ENCODE peak calls at places on chromosomes 3 and 15, in four cellular contexts. F, M, H and X are unnamed samples.

GRCh38 chr3:40899286-40899712 is 300.0 kb upstream of the CTNNB1 start:
- DNase-seq in F (peak; percentile 11), M (no peak), H (no peak), X (peak; percentile 89)

GRCh38 chr3:122697952-122698625 is 17.4 kb downstream of the PARP14 start:
- DNase-seq in F (no peak), M (no peak), H (no peak), X (peak; percentile 54)

GRCh38 chr3:120496278-120496975 is 45.6 kb upstream of the FSTL1 start:
- DNase-seq in F (peak; percentile 15), M (no peak), H (no peak), X (peak; percentile 89)

GRCh38 chr3:111895079-111895478 is 36.0 kb downstream of the PHLDB2 start:
- DNase-seq in F (peak; percentile 47), M (no peak), H (no peak), X (no peak)

GRCh38 chr3:20575153-20575552 is 389.1 kb upstream of the SGO1 start:
- DNase-seq in F (no peak), M (no peak), H (no peak), X (peak; percentile 53)

GRCh38 chr3:13975686-13976085 is 95.8 kb upstream of the WNT7A start:
- DNase-seq in F (no peak), M (no peak), H (no peak), X (no peak)

GRCh38 chr15:89129123-89129815 is 41.0 kb downstream of the ABHD2 start:
- DNase-seq in F (peak; percentile 68), M (peak; percentile 76), H (peak; percentile 74), X (no peak)

GRCh38 chr3:102089904-102090492 is 240.7 kb downstream of the NFKBIZ start:
- DNase-seq in F (peak; percentile 20), M (no peak), H (no peak), X (peak; percentile 43)

GRCh38 chr15:63764124-63764827 is 69.5 kb downstream of the HERC1 start:
- DNase-seq in F (no peak), M (no peak), H (no peak), X (no peak)

GRCh38 chr3:13110678-13111116 is 37.5 kb upstream of the IQSEC1 start:
- DNase-seq in F (no peak), M (no peak), H (peak; percentile 46), X (peak; percentile 53)

GRCh38 chr3:141303481-141304223 is 64.7 kb upstream of the ZBTB38 start:
- DNase-seq in F (peak; percentile 69), M (no peak), H (no peak), X (peak; percentile 49)

GRCh38 chr15:69450968-69451695 is 1.5 kb upstream of the RPLP1 start:
- DNase-seq in F (no peak), M (no peak), H (no peak), X (no peak)

GRCh38 chr3:101638262-101638745 is 38.6 kb downstream of the ZBTB11 start:
- DNase-seq in F (no peak), M (no peak), H (no peak), X (no peak)

GRCh38 chr15:41862515-41863116 is 24.0 kb downstream of the PLA2G4B start:
- DNase-seq in F (no peak), M (no peak), H (peak; percentile 66), X (no peak)

GRCh38 chr3:21310176-21310575 is 440.8 kb downstream of the ZNF385D start:
- DNase-seq in F (no peak), M (no peak), H (no peak), X (no peak)

GRCh38 chr3:194995922-194996321 is 275.0 kb downstream of the XXYLT1 start:
- DNase-seq in F (no peak), M (no peak), H (no peak), X (no peak)

GRCh38 chr3:30793755-30794154 is 100.7 kb downstream of the GADL1 start:
- DNase-seq in F (no peak), M (no peak), H (no peak), X (no peak)

GRCh38 chr15:89814112-89814742 is 425 bp downstream of the ANPEP start:
- DNase-seq in F (no peak), M (peak; percentile 63), H (peak; percentile 48), X (no peak)

GRCh38 chr15:96462768-96463167 is 132.3 kb downstream of the NR2F2 start:
- DNase-seq in F (no peak), M (no peak), H (no peak), X (no peak)

GRCh38 chr3:177201707-177202397 is 4.6 kb upstream of the TBL1XR1 start:
- DNase-seq in F (no peak), M (no peak), H (no peak), X (peak; percentile 93)

GRCh38 chr3:14424711-14425573 is 22.5 kb downstream of the SLC6A6 start:
- DNase-seq in F (no peak), M (peak; percentile 52), H (no peak), X (no peak)

GRCh38 chr15:77621847-77622211 is 10.9 kb downstream of the LINGO1 start:
- DNase-seq in F (no peak), M (peak; percentile 27), H (no peak), X (no peak)

GRCh38 chr15:96365781-96366525 is 35.5 kb downstream of the NR2F2 start:
- DNase-seq in F (no peak), M (no peak), H (no peak), X (no peak)

GRCh38 chr3:56366641-56366984 is 101.7 kb downstream of the ERC2 start:
- DNase-seq in F (no peak), M (no peak), H (no peak), X (no peak)

GRCh38 chr15:52012210-52012609 is 6.8 kb upstream of the MAPK6 start:
- DNase-seq in F (no peak), M (no peak), H (no peak), X (no peak)

GRCh38 chr3:177357352-177358084 is 160.2 kb upstream of the TBL1XR1 start:
- DNase-seq in F (peak; percentile 44), M (no peak), H (peak; percentile 56), X (peak; percentile 93)

GRCh38 chr3:176650478-176650877 is 546.8 kb downstream of the TBL1XR1 start:
- DNase-seq in F (no peak), M (no peak), H (no peak), X (peak; percentile 56)

GRCh38 chr3:18062289-18063025 is 320.0 kb upstream of the TBC1D5 start:
- DNase-seq in F (no peak), M (no peak), H (no peak), X (peak; percentile 43)

GRCh38 chr3:146953523-146954125 is 348.5 kb upstream of the PLSCR5 start:
- DNase-seq in F (no peak), M (no peak), H (no peak), X (no peak)

GRCh38 chr15:76823303-76823702 is 81.8 kb downstream of the SCAPER start:
- DNase-seq in F (no peak), M (no peak), H (no peak), X (no peak)

GRCh38 chr3:14543446-14543845 is 3.3 kb upstream of the GRIP2 start:
- DNase-seq in F (no peak), M (peak; percentile 63), H (no peak), X (no peak)

GRCh38 chr15:85837011-85837433 is 42.3 kb upstream of the KLHL25 start:
- DNase-seq in F (peak; percentile 80), M (no peak), H (peak; percentile 58), X (peak; percentile 32)

GRCh38 chr3:107458871-107459270 is 63.9 kb upstream of the BBX start:
- DNase-seq in F (no peak), M (peak; percentile 31), H (no peak), X (no peak)

GRCh38 chr3:11699083-11699427 is 55.3 kb upstream of the VGLL4 start:
- DNase-seq in F (no peak), M (no peak), H (no peak), X (peak; percentile 75)

GRCh38 chr3:151085889-151086483 is 522 bp downstream of the MED12L start:
- DNase-seq in F (peak; percentile 57), M (peak; percentile 59), H (peak; percentile 41), X (no peak)

GRCh38 chr15:29063646-29064045 is 177.9 kb downstream of the APBA2 start:
- DNase-seq in F (no peak), M (no peak), H (no peak), X (no peak)
- H3K27ac ChIP-seq in F (no peak overlapping the region), M (no peak overlapping the region), H (no peak overlapping the region), X (no peak overlapping the region)

DNA sequence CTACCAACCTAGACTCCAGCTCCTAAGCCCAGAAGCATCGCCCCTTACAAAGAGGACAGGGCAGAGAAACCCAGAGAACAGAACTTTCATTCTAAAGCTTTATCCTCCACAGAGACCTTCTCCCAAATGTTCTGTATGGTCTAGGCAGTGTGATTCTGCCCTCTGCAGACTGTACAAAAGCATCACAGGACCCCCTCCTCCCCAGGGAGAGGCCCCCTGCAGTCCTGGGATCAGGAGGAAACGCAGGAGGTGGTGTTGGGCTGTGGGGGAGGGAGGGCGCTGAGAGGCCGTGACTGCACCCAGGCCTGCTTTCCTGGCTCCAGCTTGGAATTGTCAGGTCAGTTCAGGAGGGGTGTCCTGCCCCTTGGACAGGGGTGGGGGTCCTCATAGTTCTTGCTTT is 101.3 kb downstream of the DGKG start:
- DNase-seq in F (no peak), M (no peak), H (no peak), X (no peak)
- H3K27ac ChIP-seq in F (no peak overlapping the region), M (no peak overlapping the region), H (no peak overlapping the region), X (no peak overlapping the region)

DNA sequence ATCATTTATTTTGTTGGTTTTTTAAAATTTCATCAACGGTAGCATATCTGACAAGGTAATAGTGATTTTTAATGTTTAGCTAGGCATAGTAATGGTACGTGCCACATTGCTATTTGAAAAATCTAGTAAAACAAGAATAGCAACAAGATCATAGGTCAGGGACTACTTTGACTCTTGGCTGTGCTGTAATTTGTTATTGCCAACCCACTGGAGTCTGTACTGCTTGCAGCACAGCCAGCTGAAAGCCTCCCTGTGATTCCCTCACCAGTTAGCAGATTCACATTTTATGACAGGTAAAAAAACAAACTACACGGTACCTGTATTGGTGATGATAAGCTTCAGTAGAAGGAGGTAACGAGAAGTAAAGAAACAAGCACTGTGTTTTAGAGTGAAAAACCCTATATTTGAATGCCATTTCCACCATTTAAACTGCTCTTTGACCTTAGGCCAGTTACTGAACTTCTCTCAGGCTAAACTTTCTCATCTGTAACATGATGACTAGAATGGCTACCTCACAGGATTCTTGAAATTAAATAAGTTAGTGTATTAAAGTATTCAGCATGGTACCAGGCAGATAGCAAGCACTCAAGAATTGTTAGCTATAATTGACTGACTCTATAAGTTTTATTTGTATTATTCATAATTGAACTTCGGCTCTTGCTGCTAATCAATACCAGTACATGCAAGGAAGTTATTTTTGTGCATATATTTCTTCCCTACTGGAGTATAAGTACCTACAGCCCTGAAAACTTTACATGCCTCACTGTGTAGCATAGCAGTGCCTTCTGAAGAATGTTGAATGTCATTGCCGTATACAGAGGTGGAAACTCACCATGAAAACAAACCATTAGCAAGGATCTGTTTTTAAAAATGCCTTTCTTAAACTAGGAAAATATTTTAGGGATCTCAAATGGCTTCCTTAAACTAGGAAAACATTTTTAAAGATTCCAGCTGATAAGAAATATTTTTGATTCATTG is 16.1 kb downstream of the FILIP1L start:
- DNase-seq in F (no peak), M (peak; percentile 56), H (no peak), X (no peak)
- H3K27ac ChIP-seq in F (no peak overlapping the region), M (peak overlapping the region; percentile 85), H (no peak overlapping the region), X (no peak overlapping the region)

DNA sequence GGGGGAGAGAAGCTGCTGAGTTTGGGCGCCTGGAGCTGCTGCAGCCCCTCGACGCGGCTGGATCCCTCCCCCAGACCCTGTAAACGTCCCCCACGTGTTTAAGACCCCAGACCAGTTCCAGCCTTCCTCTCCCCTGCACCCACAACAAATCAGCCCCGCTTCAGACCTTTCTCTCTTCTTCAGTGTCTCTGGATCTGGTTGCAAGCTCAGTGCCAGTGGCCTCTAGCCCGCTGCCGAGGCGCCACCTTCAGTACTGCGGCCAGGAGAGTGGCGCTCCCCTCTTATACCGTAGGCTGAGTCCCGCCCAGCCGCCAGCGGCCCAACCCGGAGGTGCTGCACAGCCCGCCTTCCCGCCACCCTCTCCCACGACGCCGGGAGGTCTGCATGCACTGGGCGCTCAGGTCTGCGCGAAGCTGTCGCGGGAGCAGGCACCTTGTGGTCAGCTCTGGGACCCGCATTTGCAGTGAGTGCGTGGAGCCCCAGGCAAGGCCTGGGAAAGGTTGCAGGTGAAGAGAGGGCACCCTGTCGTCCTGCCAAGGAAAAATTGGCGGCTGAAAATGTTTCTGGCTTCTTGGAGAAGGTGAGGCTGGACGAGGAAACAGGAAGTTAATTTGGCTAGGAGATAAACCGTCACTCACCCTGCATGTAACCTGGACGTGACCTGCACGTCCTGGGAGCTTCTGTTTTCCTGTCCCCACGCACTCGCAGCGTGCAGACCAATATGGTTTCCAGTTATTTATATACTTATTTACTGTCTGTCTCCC is at the start of gene C2CD4B:
- DNase-seq in F (peak; percentile 17), M (peak; percentile 85), H (peak; percentile 88), X (no peak)
- H3K27ac ChIP-seq in F (peak within 1 kb of the TSS; percentile 29), M (peak within 1 kb of the TSS; percentile 66), H (peak within 1 kb of the TSS; percentile 35), X (no peak within 1 kb of the TSS)